ENCODE peak calls at places on chromosomes 13 and 19, in five cellular contexts. Y is HepG2, X is K562, J is H1, S is SK-N-SH. M is an unnamed sample.
A peak's percentile ranks its signal among the peaks of the same experiment; 100 is the strongest.

GRCh38 chr13:49303533-49304252 is 56.0 kb downstream of the CDADC1 start:
- DNase-seq in Y (peak; percentile 86), X (no peak), J (no peak), S (no peak), M (no peak)

GRCh38 chr13:37788346-37788745 is 81.2 kb downstream of the TRPC4 start:
- DNase-seq in Y (no peak), X (no peak), J (no peak), S (no peak), M (no peak)

GRCh38 chr19:35253316-35254286 is 4.8 kb downstream of the LSR start:
- DNase-seq in Y (peak; percentile 79), X (no peak), J (no peak), S (no peak), M (no peak)

GRCh38 chr13:26663801-26664200 is 96.8 kb downstream of the GPR12 start:
- DNase-seq in Y (no peak), X (no peak), J (no peak), S (no peak), M (no peak)

GRCh38 chr13:77351326-77351725 is 24.4 kb upstream of the MYCBP2 start:
- DNase-seq in Y (no peak), X (no peak), J (no peak), S (no peak), M (no peak)

GRCh38 chr19:7868671-7869452 is 5.3 kb downstream of the PRR36 start:
- DNase-seq in Y (peak; percentile 87), X (peak; percentile 78), J (peak; percentile 82), S (peak; percentile 61), M (peak; percentile 96)

GRCh38 chr19:48471836-48472235 is 2.7 kb downstream of the CYTH2 start:
- DNase-seq in Y (no peak), X (no peak), J (no peak), S (no peak), M (no peak)

GRCh38 chr13:44866512-44866911 is 122.8 kb downstream of the NUFIP1 start:
- DNase-seq in Y (no peak), X (no peak), J (no peak), S (no peak), M (no peak)

GRCh38 chr13:47036291-47037008 is 139.6 kb upstream of the HTR2A start:
- DNase-seq in Y (no peak), X (no peak), J (no peak), S (no peak), M (no peak)

GRCh38 chr13:102132896-102133295 is 269.0 kb downstream of the FGF14 start:
- DNase-seq in Y (no peak), X (no peak), J (no peak), S (no peak), M (no peak)

GRCh38 chr19:23273022-23273593 is 22.9 kb upstream of the ZNF724 start:
- DNase-seq in Y (no peak), X (no peak), J (no peak), S (peak; percentile 26), M (no peak)

GRCh38 chr13:37747071-37747612 is 122.4 kb downstream of the TRPC4 start:
- DNase-seq in Y (no peak), X (no peak), J (no peak), S (no peak), M (no peak)

GRCh38 chr13:62302341-62302740 is 886.7 kb upstream of the PCDH20 start:
- DNase-seq in Y (no peak), X (no peak), J (no peak), S (no peak), M (no peak)

GRCh38 chr13:113297370-113297871 is 382 bp downstream of the LAMP1 start:
- DNase-seq in Y (no peak), X (peak; percentile 59), J (no peak), S (no peak), M (no peak)

GRCh38 chr19:35211545-35212230 is 16.9 kb downstream of the FAM187B start:
- DNase-seq in Y (peak; percentile 13), X (no peak), J (no peak), S (no peak), M (no peak)

GRCh38 chr13:112366907-112367646 is 9.1 kb upstream of the SPACA7 start:
- DNase-seq in Y (no peak), X (no peak), J (no peak), S (no peak), M (no peak)

GRCh38 chr13:59745395-59745788 is 418.3 kb downstream of the DIAPH3 start:
- DNase-seq in Y (peak; percentile 25), X (no peak), J (no peak), S (no peak), M (no peak)

GRCh38 chr13:46124531-46124966 is 19.7 kb upstream of the CPB2 start:
- DNase-seq in Y (no peak), X (no peak), J (no peak), S (no peak), M (no peak)

GRCh38 chr13:113138792-113139551 is 16.4 kb downstream of the F10 start:
- DNase-seq in Y (peak; percentile 97), X (no peak), J (no peak), S (no peak), M (no peak)

GRCh38 chr13:107817652-107818287 is 397.6 kb downstream of the LIG4 start:
- DNase-seq in Y (no peak), X (no peak), J (no peak), S (no peak), M (no peak)

GRCh38 chr13:97515643-97516042 is 81.7 kb downstream of the RAP2A start:
- DNase-seq in Y (no peak), X (no peak), J (no peak), S (no peak), M (no peak)

GRCh38 chr19:55117063-55117635 is 288 bp downstream of the PPP1R12C start:
- DNase-seq in Y (no peak), X (no peak), J (no peak), S (no peak), M (no peak)

GRCh38 chr13:33172911-33173310 is 112.6 kb downstream of the STARD13 start:
- DNase-seq in Y (no peak), X (no peak), J (no peak), S (no peak), M (no peak)

GRCh38 chr13:111480976-111481375 is 160.5 kb downstream of the TEX29 start:
- DNase-seq in Y (no peak), X (no peak), J (no peak), S (no peak), M (no peak)

GRCh38 chr13:112902669-112903068 is 66.3 kb upstream of the MCF2L start:
- DNase-seq in Y (no peak), X (no peak), J (no peak), S (peak; percentile 63), M (no peak)

GRCh38 chr19:42123765-42124164 is 8.5 kb downstream of the POU2F2 start:
- DNase-seq in Y (no peak), X (no peak), J (no peak), S (no peak), M (no peak)

GRCh38 chr13:20718958-20719566 is 15.6 kb downstream of the IL17D start:
- DNase-seq in Y (no peak), X (no peak), J (no peak), S (no peak), M (no peak)

GRCh38 chr19:52170304-52170703 is 1.1 kb downstream of the ZNF836 start:
- DNase-seq in Y (no peak), X (no peak), J (no peak), S (no peak), M (no peak)

GRCh38 chr19:55491546-55492360 is 3.5 kb downstream of the SSC5D start:
- DNase-seq in Y (no peak), X (no peak), J (no peak), S (no peak), M (no peak)

GRCh38 chr13:70812481-70812880 is 704.2 kb upstream of the KLHL1 start:
- DNase-seq in Y (no peak), X (no peak), J (no peak), S (no peak), M (no peak)

GRCh38 chr19:10855879-10856522 is 7.8 kb downstream of the C19orf38 start:
- DNase-seq in Y (no peak), X (no peak), J (no peak), S (peak; percentile 48), M (no peak)

GRCh38 chr13:43441916-43442315 is 344.9 kb downstream of the ENOX1 start:
- DNase-seq in Y (no peak), X (no peak), J (no peak), S (no peak), M (no peak)

GRCh38 chr19:11404588-11405258 is 14.4 kb downstream of the RGL3 start:
- DNase-seq in Y (no peak), X (no peak), J (no peak), S (peak; percentile 16), M (no peak)

GRCh38 chr19:13764101-13764807 is at the start of gene MRI1:
- DNase-seq in Y (peak; percentile 39), X (peak; percentile 92), J (no peak), S (peak; percentile 97), M (peak; percentile 84)

GRCh38 chr19:17946965-17947784 is 14.4 kb downstream of the CCDC124 start:
- DNase-seq in Y (peak; percentile 13), X (no peak), J (no peak), S (no peak), M (no peak)

GRCh38 chr19:49677232-49677881 is at the start of gene PRMT1:
- DNase-seq in Y (peak; percentile 35), X (peak; percentile 85), J (no peak), S (peak; percentile 78), M (no peak)

DNA sequence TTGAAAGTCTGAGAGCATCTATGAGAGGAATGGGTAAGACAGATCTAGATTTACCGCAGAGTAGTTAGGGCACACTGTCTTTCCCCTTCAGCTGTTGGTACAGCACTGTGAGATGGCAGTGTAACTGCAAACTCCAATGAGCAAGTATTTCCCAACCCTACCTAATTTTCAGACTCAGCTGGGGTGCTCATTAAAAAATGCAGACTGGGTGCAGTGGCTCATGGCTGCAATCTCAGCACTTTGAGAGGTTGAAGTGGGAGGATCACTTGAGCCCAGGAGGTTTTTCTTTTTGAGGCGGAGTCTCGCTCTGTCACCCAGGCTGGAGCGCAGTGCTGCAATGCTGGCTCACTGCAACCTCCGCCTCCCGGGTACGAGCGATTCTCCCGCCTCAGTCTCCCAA is 12.6 kb downstream of the QPCTL start:
- DNase-seq in Y (no peak), X (no peak), J (no peak), S (no peak), M (no peak)
- TF ChIP-seq POLR2AphosphoS5 in Y (no peak), X (no peak), J (no peak), S (no peak), M (no peak)

GRCh38 chr13:18212873-18213272 is 968.8 kb downstream of the TUBA3C start:
- DNase-seq in Y (peak; percentile 5), X (no peak), J (no peak), S (no peak), M (no peak)
- TF ChIP-seq TAF1 in Y (no peak), X (no peak), J (no peak), S (no peak), M (no peak)

DNA sequence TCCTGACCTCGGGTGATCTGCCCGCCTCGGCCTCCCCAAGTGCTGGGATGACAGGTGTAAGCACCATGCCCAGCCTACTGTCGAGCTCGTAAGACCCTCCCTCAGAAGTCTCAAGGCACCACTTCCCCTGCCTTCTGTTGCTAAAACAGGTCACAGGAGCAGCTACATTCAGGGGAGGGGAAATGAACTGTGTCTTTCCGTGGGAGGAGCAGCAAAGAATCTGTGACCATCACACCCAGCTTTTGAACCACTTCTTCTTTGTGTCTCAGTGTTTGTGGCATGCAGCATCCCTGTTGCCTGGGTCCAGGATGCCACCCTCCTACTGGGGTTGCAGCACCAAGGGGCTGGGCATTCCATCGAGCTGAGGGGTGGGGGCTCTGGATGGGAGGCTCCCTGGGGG is 7.7 kb upstream of the CSNK1G2 start:
- DNase-seq in Y (no peak), X (no peak), J (no peak), S (no peak), M (no peak)
- TF ChIP-seq POLR2AphosphoS5 in Y (no peak), X (no peak), J (no peak), S (no peak), M (no peak)

GRCh38 chr19:29260477-29261317 is 47.7 kb upstream of the UQCRFS1 start:
- DNase-seq in Y (peak; percentile 49), X (peak; percentile 74), J (no peak), S (peak; percentile 52), M (no peak)
- TF ChIP-seq TAF1 in Y (no peak), X (no peak), J (no peak), S (no peak), M (no peak)